ENCODE peak calls at places on chromosomes 12 and 14, in ten cellular contexts. One of them, this sample, is unnamed.

GRCh38 chr12:68358532-68359485 is 26.6 kb upstream of the MDM1 start:
- DNase-seq in prostate gland: peak
- DNase-seq in transverse colon: peak
- DNase-seq in GM23338: peak
- DNase-seq in HCT116: peak
- DNase-seq in GM12878: peak
- DNase-seq in Panc1: peak
- DNase-seq in K562: peak
- DNase-seq in upper lobe of left lung: no peak
- DNase-seq in stomach: peak
- DNase-seq in this sample: no peak

GRCh38 chr14:106318700-106319099 is 792.3 kb downstream of the TMEM121 start:
- DNase-seq in prostate gland: no peak
- DNase-seq in transverse colon: no peak
- DNase-seq in GM23338: no peak
- DNase-seq in HCT116: no peak
- DNase-seq in GM12878: no peak
- DNase-seq in Panc1: no peak
- DNase-seq in K562: peak
- DNase-seq in upper lobe of left lung: peak
- DNase-seq in stomach: no peak
- DNase-seq in this sample: no peak

GRCh38 chr12:12803186-12803585 is 10.0 kb upstream of the DDX47 start:
- DNase-seq in prostate gland: peak
- DNase-seq in transverse colon: peak
- DNase-seq in GM23338: peak
- DNase-seq in HCT116: peak
- DNase-seq in GM12878: no peak
- DNase-seq in Panc1: no peak
- DNase-seq in K562: peak
- DNase-seq in upper lobe of left lung: no peak
- DNase-seq in stomach: peak
- DNase-seq in this sample: peak

GRCh38 chr14:30242742-30243141 is 315.1 kb upstream of the PRKD1 start:
- DNase-seq in prostate gland: no peak
- DNase-seq in transverse colon: no peak
- DNase-seq in GM23338: no peak
- DNase-seq in HCT116: no peak
- DNase-seq in GM12878: no peak
- DNase-seq in Panc1: no peak
- DNase-seq in K562: no peak
- DNase-seq in upper lobe of left lung: no peak
- DNase-seq in stomach: no peak
- DNase-seq in this sample: no peak

GRCh38 chr12:4169522-4169921 is 104.0 kb upstream of the CCND2 start:
- DNase-seq in prostate gland: no peak
- DNase-seq in transverse colon: no peak
- DNase-seq in GM23338: no peak
- DNase-seq in HCT116: no peak
- DNase-seq in GM12878: no peak
- DNase-seq in Panc1: no peak
- DNase-seq in K562: no peak
- DNase-seq in upper lobe of left lung: no peak
- DNase-seq in stomach: no peak
- DNase-seq in this sample: no peak

GRCh38 chr14:21902561-21903199 is 229.1 kb upstream of the OR4E1 start:
- DNase-seq in prostate gland: no peak
- DNase-seq in transverse colon: no peak
- DNase-seq in GM23338: no peak
- DNase-seq in HCT116: no peak
- DNase-seq in GM12878: no peak
- DNase-seq in Panc1: no peak
- DNase-seq in K562: no peak
- DNase-seq in upper lobe of left lung: no peak
- DNase-seq in stomach: no peak
- DNase-seq in this sample: no peak

GRCh38 chr12:109760031-109760929 is 46.7 kb downstream of the FAM222A start:
- DNase-seq in prostate gland: no peak
- DNase-seq in transverse colon: peak
- DNase-seq in GM23338: no peak
- DNase-seq in HCT116: no peak
- DNase-seq in GM12878: no peak
- DNase-seq in Panc1: no peak
- DNase-seq in K562: no peak
- DNase-seq in upper lobe of left lung: no peak
- DNase-seq in stomach: peak
- DNase-seq in this sample: no peak

GRCh38 chr14:90604356-90604755 is 207.5 kb downstream of the CALM1 start:
- DNase-seq in prostate gland: no peak
- DNase-seq in transverse colon: no peak
- DNase-seq in GM23338: no peak
- DNase-seq in HCT116: no peak
- DNase-seq in GM12878: no peak
- DNase-seq in Panc1: no peak
- DNase-seq in K562: no peak
- DNase-seq in upper lobe of left lung: no peak
- DNase-seq in stomach: no peak
- DNase-seq in this sample: no peak

GRCh38 chr12:104285740-104286537 is 17.6 kb upstream of the EID3 start:
- DNase-seq in prostate gland: no peak
- DNase-seq in transverse colon: peak
- DNase-seq in GM23338: no peak
- DNase-seq in HCT116: peak
- DNase-seq in GM12878: no peak
- DNase-seq in Panc1: no peak
- DNase-seq in K562: no peak
- DNase-seq in upper lobe of left lung: no peak
- DNase-seq in stomach: peak
- DNase-seq in this sample: no peak
- H3K4me3 ChIP-seq in prostate gland: no peak
- H3K4me3 ChIP-seq in transverse colon: no peak
- H3K4me3 ChIP-seq in GM23338: peak
- H3K4me3 ChIP-seq in HCT116: peak
- H3K4me3 ChIP-seq in GM12878: peak
- H3K4me3 ChIP-seq in Panc1: peak
- H3K4me3 ChIP-seq in K562: no peak
- H3K4me3 ChIP-seq in upper lobe of left lung: peak
- H3K4me3 ChIP-seq in stomach: peak
- H3K4me3 ChIP-seq in this sample: peak

GRCh38 chr14:100747736-100748135 is 21.0 kb downstream of the DLK1 start:
- DNase-seq in prostate gland: no peak
- DNase-seq in transverse colon: no peak
- DNase-seq in GM23338: no peak
- DNase-seq in HCT116: no peak
- DNase-seq in GM12878: no peak
- DNase-seq in Panc1: no peak
- DNase-seq in K562: no peak
- DNase-seq in upper lobe of left lung: no peak
- DNase-seq in stomach: no peak
- DNase-seq in this sample: no peak

GRCh38 chr14:100749967-100750597 is 23.4 kb downstream of the DLK1 start:
- DNase-seq in prostate gland: no peak
- DNase-seq in transverse colon: no peak
- DNase-seq in GM23338: no peak
- DNase-seq in HCT116: no peak
- DNase-seq in GM12878: no peak
- DNase-seq in Panc1: no peak
- DNase-seq in K562: no peak
- DNase-seq in upper lobe of left lung: no peak
- DNase-seq in stomach: no peak
- DNase-seq in this sample: no peak

GRCh38 chr14:100748403-100748802 is 21.7 kb downstream of the DLK1 start:
- DNase-seq in prostate gland: no peak
- DNase-seq in transverse colon: no peak
- DNase-seq in GM23338: no peak
- DNase-seq in HCT116: no peak
- DNase-seq in GM12878: no peak
- DNase-seq in Panc1: no peak
- DNase-seq in K562: no peak
- DNase-seq in upper lobe of left lung: no peak
- DNase-seq in stomach: no peak
- DNase-seq in this sample: no peak

GRCh38 chr14:100747021-100747586 is 20.4 kb downstream of the DLK1 start:
- DNase-seq in prostate gland: no peak
- DNase-seq in transverse colon: no peak
- DNase-seq in GM23338: no peak
- DNase-seq in HCT116: peak
- DNase-seq in GM12878: no peak
- DNase-seq in Panc1: peak
- DNase-seq in K562: no peak
- DNase-seq in upper lobe of left lung: no peak
- DNase-seq in stomach: no peak
- DNase-seq in this sample: no peak

DNA sequence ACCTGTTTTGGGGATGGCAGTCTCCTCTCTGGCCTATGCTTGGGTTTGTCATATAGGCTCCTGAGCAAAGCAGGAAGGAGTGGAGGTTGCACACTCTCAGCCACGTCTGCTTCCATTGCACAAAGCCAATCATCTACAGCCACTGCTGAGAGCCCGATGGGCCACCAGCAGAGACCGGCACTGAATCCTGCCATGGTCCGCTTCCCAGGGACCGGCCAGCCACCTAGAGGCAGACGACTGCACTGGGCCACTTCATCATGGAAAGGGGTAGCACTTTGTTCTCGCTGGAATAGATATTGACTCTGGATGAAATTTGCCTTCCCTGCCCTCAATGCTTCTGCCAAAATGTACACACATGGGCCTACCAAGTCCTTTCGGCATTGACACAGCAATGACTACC is 22.3 kb downstream of the DLK1 start:
- DNase-seq in prostate gland: no peak
- DNase-seq in transverse colon: no peak
- DNase-seq in GM23338: peak
- DNase-seq in HCT116: no peak
- DNase-seq in GM12878: no peak
- DNase-seq in Panc1: no peak
- DNase-seq in K562: no peak
- DNase-seq in upper lobe of left lung: no peak
- DNase-seq in stomach: no peak
- DNase-seq in this sample: no peak
- TF ChIP-seq CTCF in prostate gland: no peak
- TF ChIP-seq CTCF in transverse colon: no peak
- TF ChIP-seq CTCF in GM23338: peak
- TF ChIP-seq CTCF in HCT116: no peak
- TF ChIP-seq CTCF in GM12878: no peak
- TF ChIP-seq CTCF in Panc1: no peak
- TF ChIP-seq CTCF in K562: peak
- TF ChIP-seq CTCF in upper lobe of left lung: no peak
- TF ChIP-seq CTCF in stomach: no peak
- TF ChIP-seq CTCF in this sample: no peak

DNA sequence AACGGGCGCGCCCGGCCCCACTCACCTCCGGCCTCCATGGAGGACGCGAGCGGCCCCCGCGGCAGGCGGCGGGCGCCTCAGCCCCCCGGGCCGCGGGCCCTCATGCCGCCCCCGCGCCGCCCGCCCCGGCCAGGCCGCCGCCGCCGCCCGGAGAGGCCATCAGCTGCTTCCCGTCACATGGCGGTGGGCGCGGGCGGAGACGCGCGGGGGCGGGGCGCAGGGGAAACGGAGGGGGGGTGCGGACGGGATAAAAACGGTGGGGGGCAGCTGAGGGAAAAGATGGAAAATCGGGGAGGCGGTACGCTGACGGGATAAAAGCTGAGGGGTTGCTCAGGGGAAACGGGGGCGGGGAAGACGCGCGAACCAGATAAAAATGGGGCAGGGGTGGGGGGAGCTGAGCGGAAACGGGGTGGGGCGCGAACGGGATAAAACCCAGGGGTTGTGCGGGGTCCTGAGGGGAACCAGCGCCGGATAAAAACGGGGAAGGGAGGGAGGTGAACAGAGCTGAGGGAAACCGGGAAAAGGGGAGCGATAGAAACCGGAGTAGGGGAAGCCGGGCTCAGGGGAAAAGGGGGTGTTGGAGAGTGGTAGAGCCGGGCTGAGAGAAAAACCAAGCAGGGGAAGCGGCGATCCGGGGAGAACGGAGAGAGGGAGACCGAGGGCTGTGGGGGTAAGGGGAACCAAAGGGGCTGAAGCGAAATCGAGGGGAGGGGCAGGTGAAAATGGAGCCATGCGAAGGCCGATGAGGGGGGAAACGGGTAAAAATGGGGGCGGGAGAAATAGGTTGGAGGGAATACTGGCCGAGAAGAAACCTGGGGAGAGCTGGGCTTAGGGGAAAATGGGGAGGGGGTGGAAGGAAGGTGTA is at the start of gene WSB2:
- DNase-seq in prostate gland: peak
- DNase-seq in transverse colon: peak
- DNase-seq in GM23338: peak
- DNase-seq in HCT116: no peak
- DNase-seq in GM12878: no peak
- DNase-seq in Panc1: no peak
- DNase-seq in K562: peak
- DNase-seq in upper lobe of left lung: peak
- DNase-seq in stomach: peak
- DNase-seq in this sample: no peak
- TF ChIP-seq POLR2AphosphoS5 in prostate gland: no peak
- TF ChIP-seq POLR2AphosphoS5 in transverse colon: no peak
- TF ChIP-seq POLR2AphosphoS5 in GM23338: peak
- TF ChIP-seq POLR2AphosphoS5 in HCT116: no peak
- TF ChIP-seq POLR2AphosphoS5 in GM12878: no peak
- TF ChIP-seq POLR2AphosphoS5 in Panc1: no peak
- TF ChIP-seq POLR2AphosphoS5 in K562: peak
- TF ChIP-seq POLR2AphosphoS5 in upper lobe of left lung: no peak
- TF ChIP-seq POLR2AphosphoS5 in stomach: no peak
- TF ChIP-seq POLR2AphosphoS5 in this sample: no peak

DNA sequence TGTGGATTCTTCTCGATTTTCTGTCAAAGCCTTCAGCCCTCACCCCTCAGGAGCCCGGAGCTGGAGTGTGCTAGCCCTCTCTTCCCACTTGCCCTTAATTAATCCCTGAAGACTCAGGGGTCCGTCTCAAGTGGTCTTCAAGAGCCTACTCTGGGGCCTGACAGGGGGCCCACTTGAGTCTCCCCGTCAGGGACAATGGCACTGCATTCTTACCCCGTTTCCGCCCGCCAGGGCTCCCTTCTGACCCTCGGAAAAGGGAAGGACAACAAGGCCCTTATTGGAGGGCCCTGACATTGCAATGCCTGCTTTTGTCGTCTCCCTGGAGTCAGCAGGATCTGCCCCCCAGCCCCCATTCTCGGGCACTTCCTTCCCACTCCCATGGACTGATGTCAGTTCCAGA is 34.4 kb downstream of the TBX3 start:
- DNase-seq in prostate gland: no peak
- DNase-seq in transverse colon: no peak
- DNase-seq in GM23338: peak
- DNase-seq in HCT116: no peak
- DNase-seq in GM12878: no peak
- DNase-seq in Panc1: no peak
- DNase-seq in K562: no peak
- DNase-seq in upper lobe of left lung: no peak
- DNase-seq in stomach: no peak
- DNase-seq in this sample: no peak
- H3K4me3 ChIP-seq in prostate gland: no peak
- H3K4me3 ChIP-seq in transverse colon: no peak
- H3K4me3 ChIP-seq in GM23338: no peak
- H3K4me3 ChIP-seq in HCT116: no peak
- H3K4me3 ChIP-seq in GM12878: no peak
- H3K4me3 ChIP-seq in Panc1: no peak
- H3K4me3 ChIP-seq in K562: no peak
- H3K4me3 ChIP-seq in upper lobe of left lung: no peak
- H3K4me3 ChIP-seq in stomach: no peak
- H3K4me3 ChIP-seq in this sample: no peak